ENCODE peak calls at places on chromosomes 11 and 22, in seven cellular contexts. F is lower leg skin; Y is activated T-helper 1 cell treated with anti-CD3 and anti-CD28 coated beads, Interleukin-12 subunit alpha, Interleukin-12 subunit beta, Interleukin-2, Interleukin-4 antibody, amounts not matched to agents 30 ng/mL and 10 ng/mL and 1 ng/mL, durations not matched to agents 14 hours and 24 hours and 36 hours; I is EH; X is activated gamma-delta T cell treated with Interleukin-2 at 50 U/mL for 16 hours; N is fibroblast of lung; A is NCI-H460. S is an unnamed sample.

GRCh38 chr11:94400839-94401772 is at the start of gene GPR83:
- DNase-seq in X (no peak), A (no peak), N (no peak), F (no peak), Y (no peak), I (peak), S (peak)

GRCh38 chr11:3888210-3888609 is 32.7 kb downstream of the STIM1 start:
- DNase-seq in Y (no peak), N (no peak), X (no peak), A (no peak), I (no peak), F (no peak), S (no peak)

GRCh38 chr22:45516923-45517675 is 14.4 kb downstream of the FBLN1 start:
- DNase-seq in N (peak), X (no peak), Y (no peak), I (peak), A (no peak), F (no peak), S (no peak)

GRCh38 chr11:24478718-24479117 is 18.1 kb upstream of the LUZP2 start:
- DNase-seq in I (no peak), N (no peak), X (no peak), A (no peak), Y (no peak), F (no peak), S (no peak)

GRCh38 chr22:23845661-23846469 is 7.1 kb upstream of the DERL3 start:
- DNase-seq in I (peak), A (no peak), F (no peak), Y (no peak), N (no peak), X (no peak), S (no peak)

GRCh38 chr11:94674005-94674491 is 94.1 kb upstream of the AMOTL1 start:
- DNase-seq in Y (no peak), N (no peak), X (no peak), F (no peak), A (no peak), I (peak), S (peak)

GRCh38 chr11:114163231-114163631 is 103.7 kb downstream of the ZBTB16 start:
- DNase-seq in I (no peak), Y (no peak), F (no peak), N (no peak), A (no peak), X (no peak), S (no peak)

GRCh38 chr11:72238040-72238450 is 5.9 kb downstream of the PHOX2A start:
- DNase-seq in Y (no peak), X (peak), A (peak), N (peak), F (peak), I (peak), S (no peak)

GRCh38 chr11:75429902-75430691 is 2.9 kb downstream of the KLHL35 start:
- DNase-seq in X (peak), A (peak), F (no peak), N (peak), I (peak), Y (peak), S (peak)

GRCh38 chr22:24106385-24107381 is 74.6 kb upstream of the SUSD2 start:
- DNase-seq in I (peak), N (peak), X (peak), F (no peak), Y (peak), A (no peak), S (no peak)

GRCh38 chr11:68979931-68980775 is 633 bp downstream of the MRGPRD start:
- DNase-seq in A (no peak), F (peak), N (no peak), Y (no peak), I (no peak), X (no peak), S (no peak)

GRCh38 chr22:48894064-48894671 is 933.5 kb downstream of the BRD1 start:
- DNase-seq in N (no peak), A (no peak), I (no peak), Y (no peak), F (peak), X (no peak), S (no peak)

GRCh38 chr22:35489225-35489624 is 51.4 kb upstream of the RASD2 start:
- DNase-seq in A (no peak), X (no peak), F (no peak), N (no peak), Y (no peak), I (no peak), S (peak)

GRCh38 chr11:121550247-121551132 is 97.7 kb upstream of the SORL1-AS1 start:
- DNase-seq in F (no peak), Y (no peak), A (no peak), N (no peak), X (no peak), I (no peak), S (no peak)

GRCh38 chr11:126310229-126310991 is 6.5 kb downstream of the DCPS start:
- DNase-seq in Y (peak), I (peak), X (peak), A (peak), F (peak), N (peak), S (peak)

GRCh38 chr22:21972293-21972779 is 10.3 kb downstream of the TOP3B start:
- DNase-seq in F (no peak), I (peak), A (peak), N (peak), X (peak), Y (peak), S (no peak)

GRCh38 chr11:96267490-96268010 is 75.4 kb downstream of the MAML2 start:
- DNase-seq in F (no peak), Y (no peak), A (no peak), I (no peak), N (peak), X (peak), S (no peak)

GRCh38 chr22:19884161-19884953 is 29.7 kb upstream of the GNB1L start:
- DNase-seq in N (no peak), I (no peak), X (no peak), F (peak), Y (no peak), A (no peak), S (no peak)

GRCh38 chr11:34585870-34586654 is 34.8 kb upstream of the EHF start:
- DNase-seq in F (no peak), N (peak), I (peak), X (no peak), A (peak), Y (no peak), S (peak)

GRCh38 chr22:29314074-29314473 is 1.4 kb downstream of the RASL10A start:
- DNase-seq in I (no peak), F (no peak), X (no peak), N (no peak), A (no peak), Y (no peak), S (peak)

GRCh38 chr11:44120169-44120568 is 24.7 kb downstream of the EXT2 start:
- DNase-seq in Y (no peak), X (no peak), F (no peak), A (no peak), N (peak), I (peak), S (no peak)

GRCh38 chr11:133997556-133997955 is 40.8 kb upstream of the IGSF9B start:
- DNase-seq in A (no peak), F (no peak), I (no peak), X (no peak), N (no peak), Y (no peak), S (no peak)

GRCh38 chr22:25540912-25541660 is 23.4 kb upstream of the GRK3 start:
- DNase-seq in Y (no peak), A (no peak), F (no peak), N (no peak), X (no peak), I (no peak), S (no peak)

GRCh38 chr11:3042496-3043314 is 14.5 kb downstream of the CARS1 start:
- DNase-seq in F (no peak), A (no peak), X (no peak), Y (no peak), I (no peak), N (no peak), S (no peak)

GRCh38 chr22:25122136-25122764 is 77.4 kb upstream of the CRYBB3 start:
- DNase-seq in Y (no peak), X (no peak), F (no peak), A (no peak), N (no peak), I (no peak), S (no peak)

GRCh38 chr11:235180-235997 is 753 bp downstream of the SIRT3 start:
- DNase-seq in A (no peak), F (peak), Y (no peak), X (peak), I (peak), N (peak), S (peak)

GRCh38 chr11:21641839-21642238 is 551.0 kb upstream of the ANO5 start:
- DNase-seq in N (no peak), F (no peak), Y (no peak), I (no peak), A (no peak), X (no peak), S (no peak)

GRCh38 chr11:76208438-76208828 is 2.1 kb upstream of the WNT11 start:
- DNase-seq in N (no peak), A (no peak), Y (no peak), I (no peak), X (no peak), F (no peak), S (no peak)

GRCh38 chr11:69321877-69322350 is 28.0 kb downstream of the MYEOV start:
- DNase-seq in A (no peak), X (no peak), I (peak), N (peak), Y (no peak), F (peak), S (no peak)

GRCh38 chr11:63508009-63508408 is 2.1 kb downstream of the LGALS12 start:
- DNase-seq in A (peak), F (no peak), Y (no peak), I (peak), N (no peak), X (no peak), S (no peak)

GRCh38 chr11:8262552-8263108 is 1.0 kb downstream of the LMO1 start:
- DNase-seq in F (peak), N (peak), Y (no peak), I (peak), X (no peak), A (peak), S (peak)

GRCh38 chr11:85668157-85668556 is 3.2 kb upstream of the CREBZF start:
- DNase-seq in N (no peak), A (no peak), X (no peak), F (no peak), I (no peak), Y (no peak), S (no peak)

GRCh38 chr11:70159612-70160570 is 43.2 kb upstream of the FADD start:
- DNase-seq in X (no peak), N (peak), I (peak), A (peak), F (peak), Y (no peak), S (no peak)

GRCh38 chr11:5929571-5929970 is 12.5 kb upstream of the OR56A3 start:
- DNase-seq in I (no peak), Y (no peak), N (no peak), X (no peak), F (no peak), A (no peak), S (no peak)

GRCh38 chr11:121965330-121965729 is 150.7 kb downstream of the BLID start:
- DNase-seq in X (no peak), N (no peak), I (peak), Y (no peak), F (no peak), A (no peak), S (peak)

S was measured in NCI-H1105 treated with DMSO at 0.1 percent for 48 hours.